ENCODE peak calls at places on chromosomes 13 and 19, in seven cellular contexts. P is activated effector memory CD4-positive, alpha-beta T cell treated with anti-CD3 and anti-CD28 coated beads, Interleukin-2, amount 50 U/mL, for 16 hours; K is AML-193; W is NCI-H1092 treated with DMSO at 0.1 percent for 48 hours; E is iris pigment epithelial cell; Q is midbrain; A is CD4-positive, alpha-beta T cell. Y is an unnamed sample.

GRCh38 chr13:40069173-40070044 is 413.9 kb downstream of the COG6 start:
- DNase-seq in P (peak; percentile 89), K (peak; percentile 75), W (peak; percentile 38), E (peak; percentile 79), Q (peak; percentile 85), A (peak; percentile 71), Y (peak; percentile 52)

GRCh38 chr19:39631626-39632025 is 24.1 kb upstream of the LGALS16 start:
- DNase-seq in P (no peak), K (no peak), W (no peak), E (no peak), Q (no peak), A (no peak), Y (no peak)

GRCh38 chr13:98468352-98468751 is 108.6 kb downstream of the STK24 start:
- DNase-seq in P (peak; percentile 44), K (no peak), W (peak; percentile 13), E (no peak), Q (no peak), A (no peak), Y (no peak)

GRCh38 chr13:112894673-112895481 is 74.1 kb upstream of the MCF2L start:
- DNase-seq in P (no peak), K (no peak), W (no peak), E (no peak), Q (no peak), A (no peak), Y (no peak)

GRCh38 chr13:104011505-104012270 is 945.5 kb upstream of the SLC10A2 start:
- DNase-seq in P (no peak), K (no peak), W (no peak), E (peak; percentile 15), Q (no peak), A (no peak), Y (no peak)

GRCh38 chr19:44848036-44848804 is 2.1 kb downstream of the NECTIN2 start:
- DNase-seq in P (no peak), K (no peak), W (no peak), E (peak; percentile 82), Q (no peak), A (no peak), Y (no peak)

GRCh38 chr13:50928609-50929274 is 19.2 kb downstream of the RNASEH2B start:
- DNase-seq in P (no peak), K (no peak), W (no peak), E (no peak), Q (no peak), A (no peak), Y (no peak)

GRCh38 chr13:73672492-73672891 is 461.7 kb downstream of the KLF12 start:
- DNase-seq in P (no peak), K (no peak), W (peak; percentile 89), E (peak; percentile 16), Q (no peak), A (no peak), Y (no peak)

GRCh38 chr19:34639491-34640085 is 37.4 kb downstream of the SCGB2B2 start:
- DNase-seq in P (peak; percentile 86), K (peak; percentile 67), W (peak; percentile 59), E (peak; percentile 63), Q (peak; percentile 87), A (peak; percentile 72), Y (peak; percentile 27)

GRCh38 chr13:27044837-27045570 is 126.6 kb downstream of the USP12 start:
- DNase-seq in P (no peak), K (no peak), W (no peak), E (no peak), Q (no peak), A (no peak), Y (no peak)

GRCh38 chr13:78194904-78195639 is 276.4 kb upstream of the EDNRB start:
- DNase-seq in P (no peak), K (no peak), W (no peak), E (peak; percentile 22), Q (no peak), A (no peak), Y (no peak)

GRCh38 chr13:23201870-23202269 is 21.1 kb downstream of the SGCG start:
- DNase-seq in P (no peak), K (no peak), W (no peak), E (no peak), Q (no peak), A (no peak), Y (no peak)

GRCh38 chr19:51127755-51128154 is 3.0 kb downstream of the SIGLEC9 start:
- DNase-seq in P (peak; percentile 54), K (peak; percentile 20), W (no peak), E (peak; percentile 26), Q (peak; percentile 9), A (no peak), Y (no peak)

GRCh38 chr19:4455742-4456565 is 1.6 kb downstream of the UBXN6 start:
- DNase-seq in P (no peak), K (peak; percentile 21), W (peak; percentile 67), E (peak; percentile 84), Q (peak; percentile 41), A (no peak), Y (no peak)

GRCh38 chr13:25980255-25980654 is 71.6 kb downstream of the SHISA2 start:
- DNase-seq in P (no peak), K (peak; percentile 22), W (peak; percentile 25), E (peak; percentile 5), Q (peak; percentile 11), A (no peak), Y (no peak)

GRCh38 chr13:45410466-45410865 is 7.7 kb downstream of the SLC25A30 start:
- DNase-seq in P (no peak), K (no peak), W (no peak), E (no peak), Q (no peak), A (no peak), Y (no peak)

GRCh38 chr19:36807029-36807428 is 31.2 kb downstream of the ZNF790 start:
- DNase-seq in P (no peak), K (no peak), W (no peak), E (no peak), Q (no peak), A (no peak), Y (no peak)

GRCh38 chr19:55452381-55453325 is 8.8 kb downstream of the ISOC2 start:
- DNase-seq in P (peak; percentile 75), K (no peak), W (peak; percentile 86), E (peak; percentile 81), Q (peak; percentile 96), A (peak; percentile 19), Y (peak; percentile 85)

GRCh38 chr19:57280165-57280912 is at the start of gene ZNF460:
- DNase-seq in P (peak; percentile 99), K (peak; percentile 89), W (peak; percentile 90), E (peak; percentile 97), Q (peak; percentile 97), A (peak; percentile 95), Y (peak; percentile 96)

GRCh38 chr13:36231236-36231635 is 16.9 kb upstream of the SOHLH2 start:
- DNase-seq in P (no peak), K (no peak), W (no peak), E (no peak), Q (no peak), A (no peak), Y (no peak)

GRCh38 chr13:25802579-25802978 is 249.2 kb downstream of the SHISA2 start:
- DNase-seq in P (no peak), K (peak; percentile 18), W (no peak), E (no peak), Q (no peak), A (no peak), Y (no peak)

GRCh38 chr13:106176103-106176502 is 359.4 kb downstream of the EFNB2 start:
- DNase-seq in P (no peak), K (no peak), W (no peak), E (peak; percentile 49), Q (no peak), A (no peak), Y (peak; percentile 92)

GRCh38 chr19:52296400-52296772 is 583 bp upstream of the ZNF480 start:
- DNase-seq in P (peak; percentile 62), K (peak; percentile 35), W (no peak), E (no peak), Q (no peak), A (no peak), Y (no peak)

GRCh38 chr19:18762125-18763023 is 28.7 kb downstream of the COMP start:
- DNase-seq in P (no peak), K (no peak), W (peak; percentile 92), E (peak; percentile 50), Q (peak; percentile 33), A (no peak), Y (no peak)

GRCh38 chr13:75787249-75787940 is 151.3 kb downstream of the LMO7 start:
- DNase-seq in P (no peak), K (no peak), W (no peak), E (peak; percentile 51), Q (no peak), A (no peak), Y (no peak)

GRCh38 chr19:1699386-1699785 is 47.0 kb upstream of the TCF3 start:
- DNase-seq in P (no peak), K (no peak), W (no peak), E (no peak), Q (no peak), A (no peak), Y (no peak)

GRCh38 chr19:23906835-23907234 is 7.9 kb upstream of the ZNF726 start:
- DNase-seq in P (no peak), K (no peak), W (no peak), E (no peak), Q (no peak), A (no peak), Y (no peak)

GRCh38 chr13:101618440-101619187 is 166.1 kb downstream of the ITGBL1 start:
- DNase-seq in P (peak; percentile 67), K (no peak), W (no peak), E (no peak), Q (no peak), A (no peak), Y (no peak)

GRCh38 chr13:111037838-111038397 is 77.2 kb upstream of the ARHGEF7 start:
- DNase-seq in P (no peak), K (no peak), W (peak; percentile 82), E (no peak), Q (no peak), A (no peak), Y (no peak)

GRCh38 chr13:110298566-110299321 is 8.2 kb downstream of the COL4A1 start:
- DNase-seq in P (no peak), K (no peak), W (no peak), E (peak; percentile 24), Q (no peak), A (no peak), Y (no peak)

GRCh38 chr13:113833111-113833830 is 30.6 kb downstream of the GAS6 start:
- DNase-seq in P (no peak), K (no peak), W (no peak), E (no peak), Q (no peak), A (no peak), Y (no peak)

GRCh38 chr19:17865364-17866311 is 5.9 kb downstream of the RPL18A start:
- DNase-seq in P (no peak), K (no peak), W (no peak), E (no peak), Q (no peak), A (no peak), Y (no peak)

GRCh38 chr19:17540174-17540573 is 15.3 kb upstream of the COLGALT1 start:
- DNase-seq in P (no peak), K (no peak), W (no peak), E (no peak), Q (no peak), A (no peak), Y (no peak)

GRCh38 chr19:18156841-18157464 is 4.0 kb downstream of the PIK3R2 start:
- DNase-seq in P (no peak), K (no peak), W (peak; percentile 95), E (peak; percentile 92), Q (peak; percentile 81), A (no peak), Y (peak; percentile 65)

GRCh38 chr13:93227906-93228801 is 1.5 kb downstream of the GPC6 start:
- DNase-seq in P (no peak), K (no peak), W (peak; percentile 92), E (peak; percentile 90), Q (peak; percentile 28), A (no peak), Y (no peak)

GRCh38 chr19:47363758-47364529 is 14.8 kb downstream of the DHX34 start:
- DNase-seq in P (no peak), K (peak; percentile 77), W (no peak), E (peak; percentile 90), Q (no peak), A (no peak), Y (peak; percentile 17)

Y was measured in foreskin melanocyte.